ENCODE peak calls at places on chromosomes 5 and 9, in eight cellular contexts. X, M, C, T, Y, U, R and P are unnamed samples.

GRCh38 chr9:131809941-131810344 is 70.1 kb upstream of the RAPGEF1 start:
- DNase-seq in X (no peak), M (no peak), C (no peak), T (no peak), Y (no peak), U (no peak), R (no peak), P (peak; percentile 45)

GRCh38 chr5:106399381-106399780 is 1271.4 kb downstream of the EFNA5 start:
- DNase-seq in X (no peak), M (no peak), C (no peak), T (peak; percentile 36), Y (no peak), U (no peak), R (no peak), P (peak; percentile 83)

GRCh38 chr5:160542281-160542680 is 120.6 kb downstream of the PTTG1 start:
- DNase-seq in X (no peak), M (no peak), C (no peak), T (peak; percentile 69), Y (no peak), U (no peak), R (no peak), P (peak; percentile 90)

GRCh38 chr9:136990233-136990911 is 1.9 kb upstream of the PAXX start:
- DNase-seq in X (no peak), M (no peak), C (no peak), T (no peak), Y (no peak), U (no peak), R (no peak), P (no peak)

GRCh38 chr5:179142434-179143198 is 82.4 kb downstream of the ZNF354C start:
- DNase-seq in X (peak; percentile 22), M (no peak), C (no peak), T (no peak), Y (no peak), U (no peak), R (no peak), P (peak; percentile 21)

GRCh38 chr9:117705386-117705785 is 1.2 kb downstream of the TLR4 start:
- DNase-seq in X (no peak), M (no peak), C (no peak), T (no peak), Y (no peak), U (no peak), R (no peak), P (no peak)

GRCh38 chr5:61569353-61569752 is 237.3 kb downstream of the ZSWIM6 start:
- DNase-seq in X (no peak), M (no peak), C (no peak), T (no peak), Y (peak; percentile 52), U (no peak), R (no peak), P (no peak)

GRCh38 chr5:96431376-96432244 is 1.4 kb downstream of the PCSK1 start:
- DNase-seq in X (no peak), M (no peak), C (no peak), T (no peak), Y (peak; percentile 11), U (no peak), R (peak; percentile 54), P (no peak)

GRCh38 chr5:158421329-158421728 is 562.4 kb upstream of the CLINT1 start:
- DNase-seq in X (no peak), M (no peak), C (no peak), T (no peak), Y (no peak), U (no peak), R (no peak), P (no peak)

GRCh38 chr5:11494340-11494739 is 409.9 kb downstream of the CTNND2 start:
- DNase-seq in X (no peak), M (no peak), C (no peak), T (no peak), Y (no peak), U (no peak), R (no peak), P (no peak)

GRCh38 chr5:65742565-65743231 is 20.7 kb downstream of the NLN start:
- DNase-seq in X (no peak), M (no peak), C (no peak), T (peak; percentile 27), Y (no peak), U (no peak), R (no peak), P (peak; percentile 45)

GRCh38 chr9:10855847-10856246 is 243.0 kb upstream of the PTPRD start:
- DNase-seq in X (no peak), M (no peak), C (no peak), T (no peak), Y (no peak), U (no peak), R (no peak), P (no peak)

GRCh38 chr5:74647096-74647495 is 6.6 kb upstream of the ENC1 start:
- DNase-seq in X (no peak), M (no peak), C (no peak), T (no peak), Y (no peak), U (no peak), R (no peak), P (peak; percentile 61)

GRCh38 chr5:35919191-35919590 is 19.2 kb downstream of the CAPSL start:
- DNase-seq in X (no peak), M (no peak), C (no peak), T (no peak), Y (no peak), U (no peak), R (no peak), P (peak; percentile 79)

GRCh38 chr9:123749580-123750202 is 180.2 kb downstream of the DENND1A start:
- DNase-seq in X (no peak), M (no peak), C (no peak), T (no peak), Y (no peak), U (no peak), R (no peak), P (no peak)

GRCh38 chr9:82456621-82457020 is 468.0 kb downstream of the SPATA31D1 start:
- DNase-seq in X (no peak), M (no peak), C (no peak), T (peak; percentile 33), Y (no peak), U (no peak), R (no peak), P (peak; percentile 40)

GRCh38 chr9:105117111-105117682 is 127.3 kb upstream of the SLC44A1 start:
- DNase-seq in X (no peak), M (no peak), C (no peak), T (no peak), Y (no peak), U (no peak), R (no peak), P (no peak)

GRCh38 chr5:34604119-34604675 is 51.9 kb upstream of the RAI14 start:
- DNase-seq in X (no peak), M (no peak), C (no peak), T (no peak), Y (no peak), U (no peak), R (no peak), P (peak; percentile 68)

GRCh38 chr9:69865986-69866385 is 45.4 kb downstream of the CFAP95 start:
- DNase-seq in X (no peak), M (no peak), C (no peak), T (no peak), Y (no peak), U (no peak), R (no peak), P (no peak)

GRCh38 chr5:123035950-123036390 is 555 bp downstream of the PPIC start:
- DNase-seq in X (no peak), M (no peak), C (no peak), T (no peak), Y (peak; percentile 41), U (no peak), R (peak; percentile 54), P (peak; percentile 13)

GRCh38 chr5:98638701-98639100 is 134.8 kb upstream of the RGMB start:
- DNase-seq in X (no peak), M (no peak), C (no peak), T (no peak), Y (no peak), U (no peak), R (no peak), P (no peak)

GRCh38 chr9:120755827-120756434 is 37.3 kb downstream of the FBXW2 start:
- DNase-seq in X (peak; percentile 68), M (peak; percentile 53), C (peak; percentile 6), T (no peak), Y (peak; percentile 18), U (peak; percentile 63), R (peak; percentile 84), P (no peak)

GRCh38 chr5:134451618-134452505 is 40.2 kb upstream of the CDKN2AIPNL start:
- DNase-seq in X (no peak), M (no peak), C (no peak), T (no peak), Y (no peak), U (peak; percentile 74), R (no peak), P (peak; percentile 67)

GRCh38 chr9:86809968-86810367 is 137.3 kb downstream of the GAS1 start:
- DNase-seq in X (no peak), M (no peak), C (no peak), T (no peak), Y (no peak), U (no peak), R (no peak), P (no peak)

GRCh38 chr9:8706546-8706945 is 907.0 kb upstream of the DMAC1 start:
- DNase-seq in X (no peak), M (no peak), C (no peak), T (no peak), Y (no peak), U (no peak), R (no peak), P (no peak)

GRCh38 chr5:65815156-65815555 is 93.2 kb downstream of the NLN start:
- DNase-seq in X (no peak), M (no peak), C (no peak), T (no peak), Y (no peak), U (no peak), R (no peak), P (no peak)

GRCh38 chr9:120893917-120894316 is 16.9 kb upstream of the PHF19 start:
- DNase-seq in X (no peak), M (no peak), C (no peak), T (no peak), Y (no peak), U (no peak), R (peak; percentile 56), P (no peak)

GRCh38 chr9:129761293-129761900 is 8.6 kb upstream of the PTGES start:
- DNase-seq in X (no peak), M (no peak), C (no peak), T (no peak), Y (peak; percentile 76), U (no peak), R (no peak), P (no peak)

GRCh38 chr9:113369583-113370140 is 7.1 kb downstream of the HDHD3 start:
- DNase-seq in X (no peak), M (no peak), C (no peak), T (no peak), Y (no peak), U (no peak), R (no peak), P (no peak)

GRCh38 chr9:132669329-132669635 is 501 bp downstream of the DDX31 start:
- DNase-seq in X (no peak), M (no peak), C (no peak), T (no peak), Y (no peak), U (no peak), R (no peak), P (no peak)

GRCh38 chr5:89728750-89729149 is 680.8 kb downstream of the CETN3 start:
- DNase-seq in X (no peak), M (no peak), C (no peak), T (no peak), Y (peak; percentile 21), U (no peak), R (no peak), P (no peak)

GRCh38 chr9:86614871-86615849 is 260.9 kb upstream of the TUT7 start:
- DNase-seq in X (no peak), M (no peak), C (no peak), T (no peak), Y (no peak), U (peak; percentile 22), R (no peak), P (peak; percentile 74)

GRCh38 chr5:135606431-135606830 is 27.6 kb upstream of the CXCL14 start:
- DNase-seq in X (no peak), M (no peak), C (no peak), T (no peak), Y (no peak), U (no peak), R (no peak), P (no peak)

GRCh38 chr5:139635606-139636206 is 12.4 kb upstream of the CXXC5 start:
- DNase-seq in X (no peak), M (no peak), C (no peak), T (no peak), Y (peak; percentile 92), U (peak; percentile 55), R (peak; percentile 62), P (no peak)